ENCODE peak calls at places on chromosomes 13 and 19, in seven cellular contexts. A is activated gamma-delta T cell treated with Interleukin-2 at 50 U/mL for 16 hours; E is WTC11; K is mucosa of descending colon; L is hypothalamus; F is activated naive CD4-positive, alpha-beta T cell treated with anti-CD3 and anti-CD28 coated beads, Interleukin-2, amount 10 ng/mL, durations not matched to agents 7 days and 5 days; M is hippocampal formation. Y is an unnamed sample.

GRCh38 chr19:45601524-45602522 is at the start of gene GPR4:
- DNase-seq in K (no peak), E (peak; percentile 79), A (no peak), F (no peak), L (no peak), M (no peak), Y (no peak)

GRCh38 chr19:11237321-11237720 is 2.1 kb upstream of the ANGPTL8 start:
- DNase-seq in F (no peak), K (no peak), M (no peak), E (no peak), L (no peak), A (no peak), Y (no peak)

GRCh38 chr19:4187313-4188122 is 5.0 kb downstream of the ANKRD24 start:
- DNase-seq in M (no peak), F (no peak), L (no peak), A (no peak), E (no peak), K (no peak), Y (no peak)

GRCh38 chr19:55579766-55580621 is 654 bp downstream of the ZNF579 start:
- DNase-seq in A (no peak), L (no peak), E (peak; percentile 33), K (peak; percentile 48), M (no peak), F (peak; percentile 43), Y (no peak)

GRCh38 chr19:33662391-33662790 is 40.6 kb downstream of the CHST8 start:
- DNase-seq in E (no peak), K (no peak), A (no peak), L (no peak), M (no peak), F (no peak), Y (no peak)

GRCh38 chr13:48485447-48485846 is 47.4 kb downstream of the RCBTB2 start:
- DNase-seq in A (no peak), E (no peak), K (no peak), F (no peak), M (no peak), L (no peak), Y (no peak)

GRCh38 chr13:33262069-33262487 is 23.5 kb downstream of the STARD13 start:
- DNase-seq in M (no peak), E (peak; percentile 16), L (no peak), F (no peak), K (peak; percentile 46), A (no peak), Y (peak; percentile 39)

GRCh38 chr19:10262771-10263170 is 8.1 kb upstream of the ICAM1 start:
- DNase-seq in E (no peak), M (no peak), F (no peak), L (no peak), A (no peak), K (no peak), Y (no peak)

GRCh38 chr13:101258071-101258470 is 158.2 kb downstream of the NALCN start:
- DNase-seq in L (no peak), K (no peak), E (peak; percentile 21), A (no peak), F (peak; percentile 40), M (no peak), Y (no peak)

GRCh38 chr13:109131698-109132257 is 502.4 kb downstream of the MYO16 start:
- DNase-seq in F (no peak), A (no peak), E (no peak), K (no peak), M (no peak), L (no peak), Y (no peak)

GRCh38 chr13:108155185-108156106 is 59.9 kb downstream of the LIG4 start:
- DNase-seq in E (peak; percentile 62), A (peak; percentile 42), M (peak; percentile 22), K (peak; percentile 78), L (no peak), F (peak; percentile 67), Y (peak; percentile 74)

GRCh38 chr13:74114202-74114601 is 20.0 kb downstream of the KLF12 start:
- DNase-seq in M (no peak), L (no peak), A (no peak), E (no peak), F (no peak), K (no peak), Y (no peak)